ENCODE peak calls at places on chromosomes 7 and 10, in five cellular contexts. L is Peyer's patch, C is H1, O is A549, E is upper lobe of left lung. S is an unnamed sample.

GRCh38 chr7:143288836-143289235 is 685 bp downstream of the CASP2 start:
- DNase-seq in L (no peak), C (no peak), O (peak), E (no peak), S (no peak)

GRCh38 chr10:69878951-69879350 is 77.2 kb downstream of the COL13A1 start:
- DNase-seq in L (no peak), C (no peak), O (no peak), E (no peak), S (no peak)

GRCh38 chr10:44618910-44619309 is 234.0 kb upstream of the CXCL12 start:
- DNase-seq in L (no peak), C (no peak), O (no peak), E (no peak), S (no peak)

GRCh38 chr7:41252551-41252950 is 450.3 kb downstream of the INHBA start:
- DNase-seq in L (no peak), C (no peak), O (no peak), E (no peak), S (no peak)

GRCh38 chr7:149240637-149241036 is 1.2 kb downstream of the ZNF212 start:
- DNase-seq in L (no peak), C (no peak), O (no peak), E (no peak), S (no peak)

GRCh38 chr7:99090811-99091582 is 52.9 kb downstream of the SMURF1 start:
- DNase-seq in L (no peak), C (no peak), O (no peak), E (no peak), S (no peak)

GRCh38 chr7:105304040-105304895 is 84.5 kb downstream of the SRPK2 start:
- DNase-seq in L (no peak), C (no peak), O (no peak), E (no peak), S (no peak)

GRCh38 chr10:96974348-96974747 is 142.2 kb downstream of the LCOR start:
- DNase-seq in L (no peak), C (no peak), O (no peak), E (no peak), S (no peak)

GRCh38 chr7:115059312-115059711 is 137.4 kb downstream of the MDFIC start:
- DNase-seq in L (no peak), C (no peak), O (no peak), E (no peak), S (no peak)

GRCh38 chr10:27536437-27536836 is 32.3 kb downstream of the RAB18 start:
- DNase-seq in L (no peak), C (no peak), O (no peak), E (no peak), S (no peak)

GRCh38 chr7:55477781-55478374 is 94.4 kb downstream of the VOPP1 start:
- DNase-seq in L (no peak), C (peak), O (no peak), E (no peak), S (no peak)

GRCh38 chr7:76330245-76330644 is 27.8 kb downstream of the HSPB1 start:
- DNase-seq in L (no peak), C (no peak), O (no peak), E (no peak), S (no peak)

GRCh38 chr10:78892383-78893191 is 176.2 kb upstream of the ZMIZ1 start:
- DNase-seq in L (no peak), C (peak), O (no peak), E (no peak), S (no peak)

GRCh38 chr10:131834152-131834810 is 66.5 kb upstream of the PPP2R2D start:
- DNase-seq in L (peak), C (no peak), O (no peak), E (no peak), S (no peak)

GRCh38 chr10:79057481-79058275 is 11.1 kb upstream of the ZMIZ1 start:
- DNase-seq in L (peak), C (no peak), O (no peak), E (peak), S (no peak)

GRCh38 chr7:90797596-90797995 is 201.5 kb downstream of the CDK14 start:
- DNase-seq in L (no peak), C (no peak), O (no peak), E (no peak), S (no peak)

GRCh38 chr7:3244241-3244814 is 56.7 kb upstream of the SDK1 start:
- DNase-seq in L (no peak), C (no peak), O (peak), E (no peak), S (no peak)

GRCh38 chr10:100072514-100072913 is 9.2 kb downstream of the CPN1 start:
- DNase-seq in L (no peak), C (no peak), O (no peak), E (no peak), S (no peak)

GRCh38 chr7:71580027-71580426 is 448.1 kb downstream of the GALNT17 start:
- DNase-seq in L (no peak), C (no peak), O (no peak), E (no peak), S (no peak)

GRCh38 chr10:132880148-132880981 is 62.0 kb downstream of the CFAP46 start:
- DNase-seq in L (peak), C (peak), O (no peak), E (peak), S (peak)

GRCh38 chr10:4069491-4069890 is 284.5 kb upstream of the KLF6 start:
- DNase-seq in L (no peak), C (no peak), O (no peak), E (no peak), S (no peak)

GRCh38 chr10:21315321-21316220 is 209.9 kb downstream of the SKIDA1 start:
- DNase-seq in L (no peak), C (no peak), O (peak), E (peak), S (peak)

GRCh38 chr7:102287465-102288146 is 938 bp downstream of the SH2B2 start:
- DNase-seq in L (peak), C (peak), O (no peak), E (peak), S (no peak)

GRCh38 chr10:663844-664243 is 25.6 kb downstream of the DIP2C start:
- DNase-seq in L (no peak), C (peak), O (no peak), E (no peak), S (no peak)

GRCh38 chr10:110625356-110625894 is 18.7 kb upstream of the RBM20 start:
- DNase-seq in L (peak), C (no peak), O (no peak), E (no peak), S (no peak)

GRCh38 chr10:87053121-87053520 is 33.0 kb downstream of the FAM25A start:
- DNase-seq in L (no peak), C (no peak), O (no peak), E (no peak), S (peak)

GRCh38 chr7:37352974-37353948 is 95.4 kb downstream of the ELMO1 start:
- DNase-seq in L (no peak), C (peak), O (no peak), E (peak), S (no peak)

GRCh38 chr7:27248911-27249723 is 6.5 kb downstream of the EVX1 start:
- DNase-seq in L (no peak), C (no peak), O (no peak), E (no peak), S (no peak)

GRCh38 chr7:158390460-158390859 is 197.2 kb downstream of the PTPRN2 start:
- DNase-seq in L (peak), C (no peak), O (no peak), E (no peak), S (no peak)

GRCh38 chr7:43535031-43535451 is 47.9 kb upstream of the STK17A start:
- DNase-seq in L (no peak), C (no peak), O (no peak), E (no peak), S (no peak)

GRCh38 chr7:80428161-80429054 is 83.5 kb downstream of the GNAT3 start:
- DNase-seq in L (no peak), C (no peak), O (peak), E (peak), S (no peak)
- TF ChIP-seq CTCF in L (peak), C (peak), O (peak), E (peak), S (no peak)

GRCh38 chr10:94407668-94408067 is 5.3 kb downstream of the TBC1D12 start:
- DNase-seq in L (no peak), C (no peak), O (no peak), E (no peak), S (no peak)

GRCh38 chr10:94402204-94403033 is at the start of gene TBC1D12:
- DNase-seq in L (peak), C (peak), O (peak), E (peak), S (peak)

GRCh38 chr10:94403823-94404228 is 1.5 kb downstream of the TBC1D12 start:
- DNase-seq in L (no peak), C (no peak), O (no peak), E (no peak), S (no peak)

GRCh38 chr10:94405406-94405805 is 3.1 kb downstream of the TBC1D12 start:
- DNase-seq in L (no peak), C (no peak), O (no peak), E (no peak), S (no peak)

DNA sequence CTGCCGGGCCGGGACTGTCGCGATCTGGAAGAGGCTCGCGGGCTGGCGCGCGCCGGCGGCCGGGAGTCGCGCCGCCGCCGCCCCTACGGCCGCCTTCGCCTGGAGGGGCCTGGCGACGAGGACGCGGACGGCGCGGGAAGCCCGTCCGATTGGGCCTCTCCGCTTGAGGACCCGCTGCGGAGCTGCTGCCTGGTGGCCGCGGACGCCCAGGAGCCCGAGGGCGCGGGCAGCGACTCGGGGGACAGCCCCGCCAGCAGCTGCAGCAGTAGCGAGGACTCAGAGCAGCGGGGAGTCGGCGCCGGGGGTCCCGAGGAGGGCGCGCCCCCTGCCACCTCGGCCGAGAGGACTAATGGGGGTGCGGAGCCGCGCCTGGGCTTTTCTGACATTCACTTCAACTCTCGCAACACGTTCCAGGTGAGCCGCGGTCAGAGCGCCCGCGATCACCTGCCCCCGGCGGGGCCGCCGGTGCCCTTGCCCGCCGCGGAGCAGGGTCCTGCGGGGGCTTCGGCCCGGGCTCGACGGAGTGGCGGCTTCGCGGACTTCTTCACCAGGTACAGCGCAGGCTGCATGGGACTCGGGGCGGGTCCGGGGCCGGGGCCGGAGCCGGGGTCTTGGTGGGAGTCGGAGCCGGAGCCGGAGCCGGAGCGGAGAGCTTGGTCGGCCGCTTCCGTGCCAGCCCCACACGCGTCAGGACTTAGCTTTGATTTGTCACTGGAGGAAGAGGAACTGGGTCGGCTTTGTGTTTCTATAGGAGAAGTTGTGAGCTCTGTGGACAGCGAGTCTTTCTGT is 887 bp downstream of the TBC1D12 start:
- DNase-seq in L (peak), C (peak), O (peak), E (peak), S (peak)
- H3K27ac ChIP-seq in L (peak), C (no peak), O (peak), E (peak), S (peak)

GRCh38 chr7:155002411-155003214 is at the start of gene PAXIP1:
- DNase-seq in L (peak), C (peak), O (peak), E (peak), S (no peak)

GRCh38 chr7:155001756-155002410 is 1.0 kb downstream of the PAXIP1 start:
- DNase-seq in L (no peak), C (no peak), O (peak), E (no peak), S (no peak)

GRCh38 chr7:155000795-155001194 is 2.1 kb downstream of the PAXIP1 start:
- DNase-seq in L (no peak), C (no peak), O (no peak), E (no peak), S (no peak)

GRCh38 chr7:155007947-155008346 is 5.0 kb upstream of the PAXIP1 start:
- DNase-seq in L (no peak), C (no peak), O (peak), E (no peak), S (no peak)

DNA sequence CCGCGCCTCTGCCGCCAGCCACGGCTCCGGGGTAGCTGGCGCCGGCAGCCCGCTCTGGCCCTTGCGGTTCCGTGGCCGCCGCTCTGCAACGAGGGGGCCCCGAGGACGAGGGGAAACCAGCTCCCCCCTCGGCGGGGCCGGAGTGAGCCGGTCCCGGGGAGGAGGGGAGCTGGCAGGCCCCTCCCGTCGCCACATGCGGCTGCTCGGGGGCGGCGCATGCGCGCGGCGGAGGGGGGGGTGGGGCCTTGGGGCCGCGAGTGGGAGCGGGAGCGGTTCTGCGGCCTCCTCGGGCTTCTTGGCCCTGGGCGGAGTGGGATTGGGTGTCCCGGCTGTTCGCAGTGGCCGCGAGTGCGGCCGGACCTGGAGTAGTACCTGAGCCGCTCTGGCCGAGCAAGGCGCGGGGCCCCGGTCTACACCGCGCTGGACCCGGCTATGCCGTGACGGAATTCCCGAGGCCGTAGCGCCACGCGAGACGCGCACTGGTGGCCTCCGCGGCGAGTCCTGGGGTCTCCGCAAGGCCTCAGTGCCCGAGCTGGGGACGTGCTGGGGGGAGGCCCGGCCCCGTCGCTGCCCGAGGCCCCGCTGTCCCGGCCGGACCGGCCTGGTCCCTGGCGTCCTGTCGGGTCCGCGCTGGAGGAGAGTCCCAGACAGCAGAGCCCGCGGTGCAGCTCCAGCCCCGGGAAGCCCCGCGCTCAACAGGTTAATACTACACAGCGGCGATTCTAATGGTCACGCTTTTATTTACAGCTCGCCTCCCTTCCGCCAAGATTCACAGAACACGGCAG is 483 bp upstream of the PAXIP1 start:
- DNase-seq in L (peak), C (peak), O (peak), E (peak), S (peak)
- TF ChIP-seq POLR2A in L (peak), C (no peak), O (peak), E (peak), S (peak)

DNA sequence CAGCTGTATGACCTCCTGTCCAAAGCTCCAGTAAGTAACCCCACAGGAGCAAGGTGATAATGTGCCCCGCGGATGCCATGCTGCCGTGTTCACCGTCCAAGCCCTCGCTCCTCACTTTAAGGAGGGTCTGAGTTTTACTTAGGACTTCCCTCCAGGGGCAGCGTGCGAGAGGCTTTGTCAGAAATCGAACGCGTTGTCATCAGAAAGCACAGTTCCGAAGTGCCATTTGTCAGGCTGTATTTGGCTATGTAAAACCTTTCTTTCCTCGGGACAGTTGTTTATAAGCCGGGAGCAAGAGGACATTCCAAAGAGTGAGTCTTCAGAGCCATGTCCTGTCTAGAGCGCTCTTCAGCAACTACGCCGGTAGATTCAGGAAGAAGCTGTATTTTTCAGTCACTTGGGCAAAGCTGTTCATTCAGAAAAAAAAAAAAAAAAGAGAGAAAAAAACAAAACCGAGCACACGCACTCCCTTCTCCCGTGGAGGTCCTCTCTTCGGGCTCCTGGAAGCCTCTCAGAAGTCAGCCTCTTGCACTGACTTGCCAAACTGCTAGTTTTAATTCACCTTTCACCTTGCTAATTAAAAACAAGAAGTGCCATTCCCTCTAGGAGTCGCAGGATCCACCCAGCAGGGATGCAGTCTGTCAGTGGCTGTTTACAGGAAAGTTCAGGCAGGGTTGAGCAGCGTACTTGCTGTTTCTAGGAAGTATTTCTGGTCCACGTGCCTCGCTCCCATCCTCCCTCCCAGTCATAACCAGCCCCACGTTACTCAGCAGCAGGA is at the start of gene SEMA3E:
- DNase-seq in L (no peak), C (peak), O (peak), E (peak), S (no peak)
- TF ChIP-seq CTCF in L (no peak), C (peak), O (no peak), E (no peak), S (no peak)

DNA sequence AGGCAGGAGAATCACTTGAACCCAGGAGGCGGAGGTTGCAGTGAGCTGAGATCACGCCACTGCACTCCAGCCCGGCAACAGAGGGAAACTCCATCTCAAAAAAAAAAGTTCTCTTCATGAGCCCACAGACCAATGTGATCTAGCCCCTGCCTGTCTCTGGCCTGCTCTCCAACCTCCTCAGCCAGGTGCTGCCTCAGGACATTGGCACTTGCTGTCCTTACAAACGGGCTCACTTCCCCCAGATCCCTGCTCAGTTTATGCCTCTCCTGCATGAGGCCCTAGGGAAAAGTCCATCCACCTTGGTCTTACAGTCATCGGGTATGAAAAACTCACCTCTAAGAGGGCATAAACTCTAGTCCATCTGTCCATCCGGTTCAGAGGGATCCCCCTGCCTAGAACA is 32.5 kb downstream of the TNS3 start:
- DNase-seq in L (peak), C (no peak), O (no peak), E (no peak), S (no peak)
- H3K27ac ChIP-seq in L (no peak), C (no peak), O (peak), E (no peak), S (no peak)

GRCh38 chr10:30929901-30930520 is 101.7 kb downstream of the ZNF438 start:
- DNase-seq in L (no peak), C (no peak), O (no peak), E (no peak), S (no peak)
- TF ChIP-seq POLR2A in L (no peak), C (no peak), O (no peak), E (no peak), S (no peak)

DNA sequence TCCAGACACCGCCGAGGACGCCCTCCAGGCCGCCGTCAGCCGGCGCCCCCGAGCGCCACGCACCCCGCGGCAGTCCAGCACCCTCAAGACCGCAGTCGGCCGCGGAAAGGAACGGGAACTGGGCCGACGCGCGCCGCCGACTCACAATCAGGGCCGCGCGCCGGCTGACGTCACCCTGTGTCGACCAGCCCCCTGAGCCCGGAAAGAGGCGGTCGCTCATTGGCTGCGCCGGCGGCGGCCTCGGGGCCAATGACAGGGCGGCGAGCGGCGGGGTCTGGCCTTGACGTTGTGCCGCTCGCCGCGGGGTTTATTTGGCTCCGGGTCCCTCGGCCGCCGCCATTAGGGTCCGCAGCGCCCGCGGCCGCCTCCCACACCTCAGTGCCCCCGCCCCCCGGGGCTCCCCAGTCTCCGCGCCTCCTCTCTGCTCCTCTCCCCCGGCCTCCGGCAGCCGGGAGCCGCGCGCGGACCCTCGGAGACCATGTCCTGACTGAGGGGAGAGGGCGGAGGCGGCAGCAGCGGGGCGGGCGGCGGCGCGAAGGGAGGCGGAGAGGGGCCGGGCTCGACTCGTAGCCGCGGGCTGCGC is 25.2 kb upstream of the ZRANB1 start:
- DNase-seq in L (peak), C (peak), O (peak), E (peak), S (peak)
- TF ChIP-seq CTCF in L (no peak), C (no peak), O (no peak), E (no peak), S (no peak)